ENCODE peak calls at places on chromosomes 11 and 22, in nine cellular contexts. F is cardiac fibroblast; L is germinal center; J is aorta; U is fibroblast of lung; M is caudate nucleus; O is right cardiac atrium; R is stimulated activated CD8-positive, alpha-beta memory T cell treated with anti-CD3 and anti-CD28 coated beads, Interleukin-4, amount 100 ng/mL, for 1 hour; D is COR-L47. X is an unnamed sample.

GRCh38 chr11:62370743-62371440 is 33.6 kb downstream of the ASRGL1 start:
- DNase-seq in U (no peak), R (no peak), O (no peak), D (no peak), J (no peak), F (no peak), M (no peak), L (no peak), X (no peak)

GRCh38 chr11:12509371-12509770 is 132.0 kb downstream of the PARVA start:
- DNase-seq in F (no peak), D (no peak), L (no peak), M (no peak), U (no peak), O (no peak), J (no peak), R (no peak), X (no peak)

GRCh38 chr22:26409705-26410376 is 19.2 kb upstream of the ASPHD2 start:
- DNase-seq in M (peak; percentile 25), F (no peak), D (no peak), R (no peak), U (no peak), L (no peak), J (no peak), O (no peak), X (no peak)

GRCh38 chr11:926341-926916 is 759 bp downstream of the AP2A2 start:
- DNase-seq in F (peak; percentile 59), D (no peak), O (peak; percentile 66), R (no peak), L (no peak), M (no peak), J (no peak), U (peak; percentile 49), X (no peak)

GRCh38 chr11:106724293-106724892 is 293.9 kb downstream of the GUCY1A2 start:
- DNase-seq in J (no peak), U (peak; percentile 38), L (no peak), O (no peak), F (peak; percentile 38), D (no peak), M (no peak), R (no peak), X (no peak)

GRCh38 chr11:112318661-112319060 is 58.0 kb upstream of the PLET1 start:
- DNase-seq in U (peak; percentile 14), D (no peak), M (no peak), J (no peak), R (no peak), L (no peak), O (no peak), F (no peak), X (no peak)

GRCh38 chr22:46810856-46811786 is 48.7 kb downstream of the TBC1D22A start:
- DNase-seq in U (no peak), J (peak; percentile 45), O (no peak), L (no peak), D (no peak), F (no peak), M (no peak), R (no peak), X (no peak)

GRCh38 chr22:19886605-19887250 is 32.1 kb upstream of the GNB1L start:
- DNase-seq in J (peak; percentile 76), F (peak; percentile 72), R (no peak), D (no peak), L (peak; percentile 75), M (no peak), O (peak; percentile 32), U (peak; percentile 59), X (no peak)

GRCh38 chr11:39932996-39933395 is 1526.5 kb downstream of the LRRC4C start:
- DNase-seq in D (no peak), O (no peak), J (no peak), U (no peak), R (no peak), M (no peak), F (no peak), L (no peak), X (no peak)

GRCh38 chr11:67266424-67267187 is at the start of gene GRK2:
- DNase-seq in U (no peak), O (peak; percentile 47), J (peak; percentile 85), L (peak; percentile 34), F (peak; percentile 41), R (no peak), M (no peak), D (no peak), X (no peak)

GRCh38 chr11:44613081-44613628 is 47.7 kb downstream of the CD82 start:
- DNase-seq in R (no peak), L (no peak), F (no peak), J (no peak), U (no peak), O (no peak), M (no peak), D (no peak), X (no peak)

GRCh38 chr22:47534150-47535133 is 772.0 kb downstream of the TBC1D22A start:
- DNase-seq in L (no peak), M (no peak), U (peak; percentile 88), J (no peak), O (no peak), F (no peak), R (no peak), D (no peak), X (no peak)

GRCh38 chr11:66840317-66841091 is 2.7 kb upstream of the RCE1 start:
- DNase-seq in J (no peak), U (no peak), O (no peak), D (no peak), R (no peak), F (no peak), M (no peak), L (no peak), X (no peak)

GRCh38 chr22:43636086-43636485 is 176.0 kb downstream of the EFCAB6 start:
- DNase-seq in M (no peak), O (no peak), L (no peak), D (no peak), R (no peak), U (no peak), F (no peak), J (no peak), X (no peak)

GRCh38 chr22:47195156-47195675 is 432.8 kb downstream of the TBC1D22A start:
- DNase-seq in O (no peak), F (no peak), J (peak; percentile 40), L (no peak), R (no peak), U (no peak), D (no peak), M (no peak), X (no peak)

GRCh38 chr11:73186294-73186850 is 31.7 kb upstream of the P2RY2 start:
- DNase-seq in D (no peak), R (no peak), F (no peak), U (no peak), L (no peak), J (peak; percentile 46), O (no peak), M (no peak), X (no peak)

GRCh38 chr11:70697701-70698100 is 299.4 kb downstream of the CTTN start:
- DNase-seq in M (no peak), F (no peak), R (no peak), J (no peak), O (no peak), D (no peak), U (no peak), L (no peak), X (no peak)

GRCh38 chr11:15650105-15650938 is 535.6 kb downstream of the INSC start:
- DNase-seq in M (peak; percentile 55), U (peak; percentile 93), R (no peak), L (peak; percentile 75), F (peak; percentile 92), O (peak; percentile 96), J (peak; percentile 98), D (peak; percentile 81), X (peak; percentile 26)

GRCh38 chr22:44360686-44361381 is 48.1 kb upstream of the SHISAL1 start:
- DNase-seq in D (no peak), M (no peak), U (peak; percentile 54), R (no peak), L (no peak), J (peak; percentile 90), O (peak; percentile 83), F (peak; percentile 40), X (no peak)

GRCh38 chr11:112652786-112653390 is 308.3 kb upstream of the NCAM1 start:
- DNase-seq in U (peak; percentile 21), M (no peak), D (no peak), L (no peak), F (peak; percentile 36), J (no peak), R (no peak), O (no peak), X (no peak)

X was measured in NCI-H1436 treated with DMSO at 0.1 percent for 48 hours.